ENCODE peak calls at places on chromosomes 3 and 15, in six cellular contexts. M is H1, U is Panc1, Z is prostate gland, Q is upper lobe of left lung, F is suprapubic skin. C is an unnamed sample.

GRCh38 chr3:109018828-109019227 is 65.1 kb upstream of the GUCA1C start:
- DNase-seq in M (no peak), U (no peak), Z (no peak), Q (no peak), F (no peak), C (no peak)

GRCh38 chr3:27559835-27560234 is 75.7 kb upstream of the SLC4A7 start:
- DNase-seq in M (no peak), U (no peak), Z (no peak), Q (no peak), F (no peak), C (no peak)

GRCh38 chr3:83224101-83224868 is 1462.8 kb upstream of the GBE1 start:
- DNase-seq in M (no peak), U (no peak), Z (no peak), Q (no peak), F (no peak), C (no peak)

GRCh38 chr3:158313344-158313927 is 203.5 kb downstream of the RSRC1 start:
- DNase-seq in M (no peak), U (peak; percentile 22), Z (no peak), Q (no peak), F (no peak), C (no peak)

GRCh38 chr3:152638707-152639450 is 196.1 kb upstream of the P2RY1 start:
- DNase-seq in M (no peak), U (no peak), Z (peak; percentile 84), Q (no peak), F (no peak), C (no peak)

GRCh38 chr3:79364784-79365183 is 403.0 kb downstream of the ROBO1 start:
- DNase-seq in M (no peak), U (no peak), Z (no peak), Q (no peak), F (no peak), C (no peak)

GRCh38 chr3:102087236-102087635 is 237.9 kb downstream of the NFKBIZ start:
- DNase-seq in M (no peak), U (no peak), Z (no peak), Q (no peak), F (no peak), C (no peak)

GRCh38 chr3:38130219-38130618 is 6.7 kb downstream of the ACAA1 start:
- DNase-seq in M (no peak), U (no peak), Z (no peak), Q (no peak), F (peak; percentile 6), C (no peak)

GRCh38 chr15:91694131-91694828 is 159.2 kb upstream of the SLCO3A1 start:
- DNase-seq in M (no peak), U (no peak), Z (no peak), Q (no peak), F (peak; percentile 84), C (no peak)

GRCh38 chr3:126266291-126266840 is 86.0 kb upstream of the ALDH1L1 start:
- DNase-seq in M (no peak), U (no peak), Z (peak; percentile 60), Q (no peak), F (no peak), C (no peak)

GRCh38 chr15:92797168-92798052 is 102.7 kb upstream of the CHD2 start:
- DNase-seq in M (no peak), U (no peak), Z (peak; percentile 81), Q (peak; percentile 35), F (no peak), C (no peak)

GRCh38 chr3:188954590-188955208 is 217.1 kb upstream of the TPRG1 start:
- DNase-seq in M (peak; percentile 56), U (peak; percentile 78), Z (peak; percentile 76), Q (peak; percentile 86), F (peak; percentile 89), C (no peak)

GRCh38 chr3:8152826-8153418 is 348.7 kb upstream of the LMCD1 start:
- DNase-seq in M (no peak), U (no peak), Z (no peak), Q (no peak), F (no peak), C (no peak)

GRCh38 chr3:136239094-136239493 is 11.0 kb upstream of the PCCB start:
- DNase-seq in M (no peak), U (no peak), Z (no peak), Q (no peak), F (no peak), C (no peak)

GRCh38 chr15:52228928-52229327 is 37.7 kb upstream of the GNB5 start:
- DNase-seq in M (peak; percentile 51), U (no peak), Z (no peak), Q (peak; percentile 40), F (no peak), C (no peak)

GRCh38 chr3:104018541-104018940 is 1348.2 kb upstream of the ALCAM start:
- DNase-seq in M (no peak), U (no peak), Z (no peak), Q (no peak), F (no peak), C (no peak)

GRCh38 chr3:60325610-60326181 is 925.6 kb downstream of the FHIT start:
- DNase-seq in M (no peak), U (no peak), Z (no peak), Q (no peak), F (no peak), C (no peak)

GRCh38 chr3:181006541-181006940 is 17.0 kb upstream of the DNAJC19 start:
- DNase-seq in M (no peak), U (no peak), Z (no peak), Q (no peak), F (no peak), C (no peak)

GRCh38 chr3:87370007-87370406 is 93.6 kb upstream of the POU1F1 start:
- DNase-seq in M (no peak), U (no peak), Z (no peak), Q (no peak), F (no peak), C (no peak)

GRCh38 chr3:50550079-50550736 is 17.3 kb downstream of the C3orf18 start:
- DNase-seq in M (no peak), U (no peak), Z (no peak), Q (peak; percentile 40), F (no peak), C (no peak)

GRCh38 chr3:188082040-188082439 is 71.9 kb upstream of the LPP start:
- DNase-seq in M (no peak), U (no peak), Z (no peak), Q (no peak), F (no peak), C (no peak)

GRCh38 chr3:115350606-115351005 is 203.5 kb upstream of the ZBTB20 start:
- DNase-seq in M (no peak), U (no peak), Z (no peak), Q (no peak), F (no peak), C (no peak)

GRCh38 chr3:117520582-117520981 is 811.0 kb downstream of the TUSC7 start:
- DNase-seq in M (no peak), U (no peak), Z (no peak), Q (no peak), F (no peak), C (no peak)

GRCh38 chr15:93044301-93045190 is 44.5 kb downstream of the RGMA start:
- DNase-seq in M (no peak), U (no peak), Z (no peak), Q (no peak), F (peak; percentile 76), C (no peak)

GRCh38 chr3:152937234-152937633 is 102.3 kb downstream of the P2RY1 start:
- DNase-seq in M (no peak), U (no peak), Z (no peak), Q (no peak), F (no peak), C (no peak)

GRCh38 chr15:101810905-101811304 is 1.1 kb upstream of the OR4F15 start:
- DNase-seq in M (no peak), U (no peak), Z (no peak), Q (no peak), F (no peak), C (no peak)

GRCh38 chr15:31499236-31499952 is 172.8 kb downstream of the KLF13 start:
- DNase-seq in M (no peak), U (no peak), Z (no peak), Q (no peak), F (no peak), C (no peak)
- TF ChIP-seq CTCF in M (no peak), U (no peak), Z (no peak), Q (no peak), F (no peak), C (no peak)

DNA sequence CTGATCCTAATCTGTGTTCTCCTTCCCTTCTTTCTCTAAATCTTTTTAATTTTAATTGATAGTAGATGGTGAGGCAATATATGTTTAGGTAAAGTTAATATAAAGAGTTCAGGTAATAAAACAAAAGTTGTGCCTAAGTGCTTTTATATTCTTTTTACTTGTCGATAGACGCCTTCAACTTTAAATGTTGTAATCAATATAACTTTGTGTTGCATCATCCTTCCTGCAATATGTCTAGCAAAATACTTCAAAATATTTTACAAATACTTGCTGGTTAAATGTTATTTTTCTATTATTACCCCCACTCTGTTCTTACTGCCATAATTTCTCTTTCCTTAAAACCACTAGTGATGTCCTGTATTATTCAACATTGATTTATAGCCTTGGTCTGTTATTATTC is 92.4 kb downstream of the NAALADL2 start:
- DNase-seq in M (no peak), U (no peak), Z (no peak), Q (no peak), F (no peak), C (no peak)
- H3K27me3 ChIP-seq in M (no peaks in the 10 kb centered on the region), U (no peaks in the 10 kb centered on the region), Z (no peaks in the 10 kb centered on the region), Q (no peaks in the 10 kb centered on the region), F (no peaks in the 10 kb centered on the region), C (no peaks in the 10 kb centered on the region)

GRCh38 chr3:171879472-171879871 is 36.3 kb downstream of the TMEM212 start:
- DNase-seq in M (no peak), U (no peak), Z (no peak), Q (no peak), F (no peak), C (no peak)

GRCh38 chr3:171878441-171879225 is 35.5 kb downstream of the TMEM212 start:
- DNase-seq in M (no peak), U (no peak), Z (no peak), Q (no peak), F (no peak), C (no peak)

GRCh38 chr3:171883893-171884279 is 40.7 kb downstream of the TMEM212 start:
- DNase-seq in M (no peak), U (no peak), Z (no peak), Q (no peak), F (no peak), C (no peak)

GRCh38 chr3:171880471-171880870 is 37.3 kb downstream of the TMEM212 start:
- DNase-seq in M (no peak), U (no peak), Z (no peak), Q (no peak), F (no peak), C (no peak)

GRCh38 chr3:171883257-171883892 is 40.2 kb downstream of the TMEM212 start:
- DNase-seq in M (no peak), U (no peak), Z (no peak), Q (no peak), F (no peak), C (no peak)
- TF ChIP-seq POLR2AphosphoS5 in M (no peak), U (no peak), Z (no peak), Q (no peak), F (no peak), C (no peak)

GRCh38 chr3:141728355-141728892 is 9.7 kb upstream of the RNF7 start:
- DNase-seq in M (no peak), U (no peak), Z (no peak), Q (no peak), F (no peak), C (no peak)

GRCh38 chr3:141726483-141726882 is 11.6 kb upstream of the RNF7 start:
- DNase-seq in M (no peak), U (no peak), Z (no peak), Q (no peak), F (no peak), C (no peak)

GRCh38 chr3:141735176-141735575 is 2.9 kb upstream of the RNF7 start:
- DNase-seq in M (no peak), U (no peak), Z (no peak), Q (no peak), F (no peak), C (no peak)

GRCh38 chr3:141729240-141729639 is 8.9 kb upstream of the RNF7 start:
- DNase-seq in M (no peak), U (no peak), Z (no peak), Q (no peak), F (no peak), C (no peak)
- TF ChIP-seq CTCF in M (peak; percentile 36), U (peak; percentile 43), Z (no peak), Q (no peak), F (no peak), C (no peak)